ENCODE peak calls at places on chromosomes 3 and 15, in seven cellular contexts. L is effector memory CD8-positive, alpha-beta T cell; J is fibroblast of the aortic adventitia; X is Daoy; P is H54; N is endothelial cell; A is sigmoid colon. Z is an unnamed sample.

GRCh38 chr3:46065751-46066256 is 38.5 kb upstream of the XCR1 start:
- DNase-seq in L (no peak), J (no peak), P (no peak), X (no peak), N (no peak), A (no peak), Z (no peak)

GRCh38 chr3:8742921-8743605 is 9.5 kb downstream of the CAV3 start:
- DNase-seq in L (no peak), X (peak), A (no peak), N (no peak), J (peak), P (no peak), Z (peak)

GRCh38 chr15:91908401-91908800 is 54.9 kb downstream of the SLCO3A1 start:
- DNase-seq in A (no peak), L (no peak), P (peak), X (peak), J (peak), N (no peak), Z (no peak)

GRCh38 chr3:182908471-182908870 is 71.9 kb downstream of the DCUN1D1 start:
- DNase-seq in P (no peak), L (no peak), X (no peak), A (no peak), J (peak), N (no peak), Z (no peak)

GRCh38 chr3:11954312-11954934 is 49.8 kb upstream of the SYN2 start:
- DNase-seq in L (no peak), N (no peak), J (no peak), P (no peak), X (peak), A (no peak), Z (no peak)

GRCh38 chr3:43210049-43211027 is 76.0 kb upstream of the SNRK start:
- DNase-seq in P (no peak), J (no peak), A (no peak), N (no peak), X (no peak), L (no peak), Z (no peak)

GRCh38 chr3:45966969-45967640 is 23.8 kb downstream of the CXCR6 start:
- DNase-seq in J (no peak), L (no peak), N (no peak), A (no peak), X (no peak), P (no peak), Z (no peak)

GRCh38 chr3:159371928-159372327 is 570.1 kb downstream of the MFSD1 start:
- DNase-seq in L (no peak), A (no peak), X (no peak), J (no peak), N (no peak), P (no peak), Z (no peak)

GRCh38 chr3:120177907-120178306 is 83.7 kb upstream of the GSK3B start:
- DNase-seq in J (no peak), N (no peak), P (peak), X (peak), L (no peak), A (no peak), Z (no peak)

GRCh38 chr3:53704363-53704725 is 141.9 kb downstream of the CHDH start:
- DNase-seq in L (no peak), J (no peak), N (no peak), P (no peak), A (no peak), X (no peak), Z (no peak)

GRCh38 chr3:78660958-78661357 is 1106.8 kb downstream of the ROBO1 start:
- DNase-seq in L (no peak), J (peak), N (no peak), P (no peak), A (no peak), X (no peak), Z (no peak)

GRCh38 chr3:8982509-8982908 is 19.2 kb upstream of the RAD18 start:
- DNase-seq in P (no peak), X (no peak), N (no peak), J (no peak), A (no peak), L (no peak), Z (no peak)

GRCh38 chr3:13657660-13658435 is 108.9 kb downstream of the FBLN2 start:
- DNase-seq in J (no peak), A (no peak), L (peak), X (peak), N (peak), P (peak), Z (no peak)